ENCODE peak calls at places on chromosomes 13 and 19, in four cellular contexts. One of them, this sample, is unnamed.
A peak's percentile ranks its signal among the peaks of the same experiment; 100 is the strongest.

GRCh38 chr19:47726467-47726866 is 13.2 kb downstream of the EHD2 start:
- DNase-seq in A549: no peak
- DNase-seq in dermis blood vessel endothelial cell: no peak
- DNase-seq in HFFc6: peak; percentile 58
- DNase-seq in this sample: no peak

GRCh38 chr13:45325806-45326205 is 15.2 kb downstream of the TPT1 start:
- DNase-seq in A549: no peak
- DNase-seq in dermis blood vessel endothelial cell: peak; percentile 82
- DNase-seq in HFFc6: peak; percentile 84
- DNase-seq in this sample: peak; percentile 95

GRCh38 chr19:39998511-39998910 is 1.7 kb downstream of the ZNF546 start:
- DNase-seq in A549: no peak
- DNase-seq in dermis blood vessel endothelial cell: no peak
- DNase-seq in HFFc6: peak; percentile 35
- DNase-seq in this sample: peak; percentile 89

GRCh38 chr13:71240906-71241305 is 626.1 kb downstream of the DACH1 start:
- DNase-seq in A549: no peak
- DNase-seq in dermis blood vessel endothelial cell: peak; percentile 75
- DNase-seq in HFFc6: no peak
- DNase-seq in this sample: peak; percentile 54

GRCh38 chr13:77800219-77800618 is 102.7 kb downstream of the SLAIN1 start:
- DNase-seq in A549: no peak
- DNase-seq in dermis blood vessel endothelial cell: no peak
- DNase-seq in HFFc6: no peak
- DNase-seq in this sample: no peak

GRCh38 chr13:76210262-76210661 is 574.1 kb downstream of the LMO7 start:
- DNase-seq in A549: no peak
- DNase-seq in dermis blood vessel endothelial cell: no peak
- DNase-seq in HFFc6: no peak
- DNase-seq in this sample: peak; percentile 41

GRCh38 chr13:26927511-26927910 is 166.9 kb upstream of the GPR12 start:
- DNase-seq in A549: no peak
- DNase-seq in dermis blood vessel endothelial cell: no peak
- DNase-seq in HFFc6: no peak
- DNase-seq in this sample: no peak

GRCh38 chr13:37870895-37871550 is 1.5 kb upstream of the TRPC4 start:
- DNase-seq in A549: no peak
- DNase-seq in dermis blood vessel endothelial cell: no peak
- DNase-seq in HFFc6: peak; percentile 50
- DNase-seq in this sample: peak; percentile 16

GRCh38 chr13:32135655-32136054 is 104.1 kb downstream of the FRY start:
- DNase-seq in A549: no peak
- DNase-seq in dermis blood vessel endothelial cell: no peak
- DNase-seq in HFFc6: peak; percentile 82
- DNase-seq in this sample: peak; percentile 40

GRCh38 chr19:54282706-54283105 is 1.8 kb upstream of the LILRB2 start:
- DNase-seq in A549: no peak
- DNase-seq in dermis blood vessel endothelial cell: peak; percentile 5
- DNase-seq in HFFc6: no peak
- DNase-seq in this sample: no peak